ENCODE peak calls at places on chromosomes 13 and 19, in nine cellular contexts. One of them, this sample, is unnamed.

GRCh38 chr13:91351980-91352379 is 4.5 kb downstream of the MIR17HG start:
- DNase-seq in osteoblast: no peak
- DNase-seq in heart right ventricle: no peak
- DNase-seq in lower lobe of right lung: no peak
- DNase-seq in MM.1S: no peak
- DNase-seq in aorta: no peak
- DNase-seq in psoas muscle: no peak
- DNase-seq in caudate nucleus: no peak
- DNase-seq in ovary: no peak
- DNase-seq in this sample: no peak

GRCh38 chr13:73040968-73041580 is 17.7 kb upstream of the KLF5 start:
- DNase-seq in aorta: no peak
- DNase-seq in psoas muscle: no peak
- DNase-seq in ovary: no peak
- DNase-seq in lower lobe of right lung: no peak
- DNase-seq in heart right ventricle: no peak
- DNase-seq in caudate nucleus: no peak
- DNase-seq in osteoblast: no peak
- DNase-seq in MM.1S: no peak
- DNase-seq in this sample: no peak

GRCh38 chr19:35011091-35011689 is 11.1 kb downstream of the GRAMD1A start:
- DNase-seq in osteoblast: peak
- DNase-seq in caudate nucleus: no peak
- DNase-seq in aorta: no peak
- DNase-seq in heart right ventricle: no peak
- DNase-seq in psoas muscle: no peak
- DNase-seq in MM.1S: no peak
- DNase-seq in lower lobe of right lung: no peak
- DNase-seq in ovary: no peak
- DNase-seq in this sample: no peak

GRCh38 chr19:6677495-6677894 is 7.5 kb upstream of the TNFSF14 start:
- DNase-seq in lower lobe of right lung: no peak
- DNase-seq in MM.1S: no peak
- DNase-seq in heart right ventricle: no peak
- DNase-seq in caudate nucleus: no peak
- DNase-seq in psoas muscle: no peak
- DNase-seq in ovary: no peak
- DNase-seq in aorta: no peak
- DNase-seq in osteoblast: no peak
- DNase-seq in this sample: no peak

GRCh38 chr13:26600345-26600761 is 42.9 kb downstream of the WASF3 start:
- DNase-seq in psoas muscle: no peak
- DNase-seq in heart right ventricle: no peak
- DNase-seq in lower lobe of right lung: no peak
- DNase-seq in MM.1S: no peak
- DNase-seq in osteoblast: peak
- DNase-seq in caudate nucleus: no peak
- DNase-seq in ovary: no peak
- DNase-seq in aorta: no peak
- DNase-seq in this sample: no peak

GRCh38 chr19:29804493-29804892 is 7.3 kb upstream of the CCNE1 start:
- DNase-seq in ovary: no peak
- DNase-seq in lower lobe of right lung: peak
- DNase-seq in osteoblast: no peak
- DNase-seq in aorta: peak
- DNase-seq in caudate nucleus: no peak
- DNase-seq in psoas muscle: no peak
- DNase-seq in MM.1S: peak
- DNase-seq in heart right ventricle: no peak
- DNase-seq in this sample: no peak

GRCh38 chr13:45194081-45194939 is 6.5 kb downstream of the KCTD4 start:
- DNase-seq in MM.1S: no peak
- DNase-seq in caudate nucleus: peak
- DNase-seq in ovary: peak
- DNase-seq in lower lobe of right lung: no peak
- DNase-seq in osteoblast: no peak
- DNase-seq in psoas muscle: no peak
- DNase-seq in heart right ventricle: peak
- DNase-seq in aorta: peak
- DNase-seq in this sample: peak

GRCh38 chr19:18245297-18245696 is 19.1 kb upstream of the PDE4C start:
- DNase-seq in osteoblast: no peak
- DNase-seq in heart right ventricle: no peak
- DNase-seq in psoas muscle: no peak
- DNase-seq in lower lobe of right lung: no peak
- DNase-seq in aorta: no peak
- DNase-seq in ovary: no peak
- DNase-seq in caudate nucleus: no peak
- DNase-seq in MM.1S: no peak
- DNase-seq in this sample: no peak

GRCh38 chr13:113113846-113114271 is 8.3 kb downstream of the F7 start:
- DNase-seq in caudate nucleus: no peak
- DNase-seq in MM.1S: no peak
- DNase-seq in osteoblast: peak
- DNase-seq in lower lobe of right lung: peak
- DNase-seq in ovary: no peak
- DNase-seq in psoas muscle: no peak
- DNase-seq in aorta: peak
- DNase-seq in heart right ventricle: no peak
- DNase-seq in this sample: no peak

GRCh38 chr19:48671456-48671995 is 1.3 kb downstream of the NTN5 start:
- DNase-seq in osteoblast: peak
- DNase-seq in heart right ventricle: no peak
- DNase-seq in aorta: no peak
- DNase-seq in ovary: no peak
- DNase-seq in MM.1S: no peak
- DNase-seq in psoas muscle: no peak
- DNase-seq in caudate nucleus: no peak
- DNase-seq in lower lobe of right lung: no peak
- DNase-seq in this sample: no peak

GRCh38 chr13:97267418-97268059 is 45.4 kb downstream of the MBNL2 start:
- DNase-seq in ovary: no peak
- DNase-seq in heart right ventricle: no peak
- DNase-seq in lower lobe of right lung: no peak
- DNase-seq in psoas muscle: no peak
- DNase-seq in MM.1S: no peak
- DNase-seq in caudate nucleus: no peak
- DNase-seq in aorta: no peak
- DNase-seq in osteoblast: peak
- DNase-seq in this sample: no peak

GRCh38 chr13:97266328-97266727 is 44.2 kb downstream of the MBNL2 start:
- DNase-seq in lower lobe of right lung: peak
- DNase-seq in caudate nucleus: no peak
- DNase-seq in ovary: no peak
- DNase-seq in osteoblast: no peak
- DNase-seq in psoas muscle: no peak
- DNase-seq in heart right ventricle: no peak
- DNase-seq in aorta: no peak
- DNase-seq in MM.1S: no peak
- DNase-seq in this sample: no peak

GRCh38 chr13:97264663-97265062 is 42.5 kb downstream of the MBNL2 start:
- DNase-seq in aorta: no peak
- DNase-seq in osteoblast: no peak
- DNase-seq in psoas muscle: no peak
- DNase-seq in ovary: no peak
- DNase-seq in lower lobe of right lung: no peak
- DNase-seq in heart right ventricle: no peak
- DNase-seq in caudate nucleus: no peak
- DNase-seq in MM.1S: no peak
- DNase-seq in this sample: no peak

GRCh38 chr13:97268772-97269171 is 46.6 kb downstream of the MBNL2 start:
- DNase-seq in MM.1S: no peak
- DNase-seq in lower lobe of right lung: no peak
- DNase-seq in heart right ventricle: no peak
- DNase-seq in caudate nucleus: no peak
- DNase-seq in aorta: no peak
- DNase-seq in psoas muscle: no peak
- DNase-seq in ovary: no peak
- DNase-seq in osteoblast: no peak
- DNase-seq in this sample: no peak

DNA sequence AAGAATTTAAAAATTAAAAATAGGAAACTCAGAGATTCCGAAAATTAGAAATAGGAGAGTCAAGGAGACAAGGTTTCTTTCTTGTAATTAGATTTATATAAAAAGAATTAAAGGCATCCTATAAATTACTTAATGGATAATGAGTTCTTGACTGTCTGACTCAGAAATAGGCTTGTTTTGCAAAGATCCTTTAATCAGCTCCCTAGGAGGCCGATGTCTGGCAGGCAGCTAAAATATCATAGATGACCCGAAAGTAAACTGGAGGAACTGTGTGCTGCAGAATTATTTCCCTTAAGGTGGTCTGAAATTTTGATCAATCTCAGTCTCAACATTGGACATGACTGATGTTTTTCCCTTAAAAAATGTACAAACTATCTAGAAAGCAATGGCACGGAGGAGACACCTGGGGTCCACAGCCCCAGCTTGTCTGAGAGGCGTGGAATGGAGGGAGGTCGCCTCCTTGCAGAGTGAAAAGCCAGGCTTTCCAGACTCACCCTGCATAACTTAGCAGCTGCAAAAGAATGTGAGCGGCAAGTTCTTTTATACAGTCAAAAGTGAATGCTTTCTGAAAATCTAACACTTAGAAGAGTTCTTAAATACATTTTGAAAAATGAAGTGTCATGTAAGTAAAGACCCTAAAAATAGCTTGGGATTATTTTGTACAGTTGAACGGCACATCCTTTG is 44.7 kb downstream of the MBNL2 start:
- DNase-seq in aorta: no peak
- DNase-seq in heart right ventricle: no peak
- DNase-seq in ovary: no peak
- DNase-seq in psoas muscle: no peak
- DNase-seq in MM.1S: no peak
- DNase-seq in lower lobe of right lung: no peak
- DNase-seq in osteoblast: no peak
- DNase-seq in caudate nucleus: no peak
- DNase-seq in this sample: no peak
- H3K27ac ChIP-seq in aorta: peak
- H3K27ac ChIP-seq in heart right ventricle: peak
- H3K27ac ChIP-seq in ovary: no peak
- H3K27ac ChIP-seq in psoas muscle: no peak
- H3K27ac ChIP-seq in MM.1S: no peak
- H3K27ac ChIP-seq in lower lobe of right lung: no peak
- H3K27ac ChIP-seq in osteoblast: no peak
- H3K27ac ChIP-seq in caudate nucleus: no peak
- H3K27ac ChIP-seq in this sample: peak

DNA sequence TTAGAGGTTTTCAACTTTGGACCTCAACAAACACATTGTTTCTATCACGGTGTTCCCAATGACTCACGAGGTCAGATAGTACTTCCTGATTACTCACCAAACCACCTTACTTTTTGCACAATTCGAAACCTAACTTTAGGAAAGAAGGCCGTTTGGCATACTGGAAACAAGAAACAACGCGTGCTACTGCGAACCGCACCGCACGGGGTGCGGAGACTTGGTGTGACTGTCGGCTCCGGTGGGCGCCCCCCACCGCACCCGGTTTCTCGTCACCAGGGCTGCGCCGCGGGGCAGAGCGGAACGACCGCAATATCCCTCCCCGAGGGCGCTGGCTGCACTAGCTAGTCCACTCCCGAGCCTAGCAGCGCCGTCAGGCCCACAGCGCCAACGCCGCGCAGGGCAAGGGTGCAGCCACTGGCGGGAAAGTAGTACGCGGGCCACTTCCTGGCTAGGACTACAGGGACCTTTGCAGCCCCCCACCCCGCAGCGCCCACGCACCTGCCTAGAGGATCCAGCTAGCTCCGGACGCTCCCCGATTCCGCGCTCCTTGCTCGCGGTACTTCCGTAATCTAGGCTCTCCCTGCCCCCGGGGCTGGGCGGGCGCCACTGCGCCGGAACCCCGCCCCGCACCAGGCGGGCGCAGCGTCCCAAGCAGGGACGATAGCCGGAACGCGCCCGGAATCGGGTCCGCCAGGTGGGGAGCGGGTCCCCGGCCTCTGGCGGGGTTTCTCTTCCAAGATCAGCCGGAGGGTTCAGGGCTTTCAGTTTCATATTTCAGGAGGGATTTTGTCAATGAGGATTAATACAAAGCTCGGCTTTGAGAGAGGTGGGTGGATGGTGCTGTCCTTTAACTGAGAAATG is at the start of gene PARP4:
- DNase-seq in ovary: peak
- DNase-seq in lower lobe of right lung: peak
- DNase-seq in osteoblast: peak
- DNase-seq in aorta: peak
- DNase-seq in MM.1S: peak
- DNase-seq in psoas muscle: peak
- DNase-seq in heart right ventricle: peak
- DNase-seq in caudate nucleus: peak
- DNase-seq in this sample: peak
- H3K27ac ChIP-seq in ovary: peak
- H3K27ac ChIP-seq in lower lobe of right lung: peak
- H3K27ac ChIP-seq in osteoblast: peak
- H3K27ac ChIP-seq in aorta: peak
- H3K27ac ChIP-seq in MM.1S: peak
- H3K27ac ChIP-seq in psoas muscle: peak
- H3K27ac ChIP-seq in heart right ventricle: peak
- H3K27ac ChIP-seq in caudate nucleus: peak
- H3K27ac ChIP-seq in this sample: peak

DNA sequence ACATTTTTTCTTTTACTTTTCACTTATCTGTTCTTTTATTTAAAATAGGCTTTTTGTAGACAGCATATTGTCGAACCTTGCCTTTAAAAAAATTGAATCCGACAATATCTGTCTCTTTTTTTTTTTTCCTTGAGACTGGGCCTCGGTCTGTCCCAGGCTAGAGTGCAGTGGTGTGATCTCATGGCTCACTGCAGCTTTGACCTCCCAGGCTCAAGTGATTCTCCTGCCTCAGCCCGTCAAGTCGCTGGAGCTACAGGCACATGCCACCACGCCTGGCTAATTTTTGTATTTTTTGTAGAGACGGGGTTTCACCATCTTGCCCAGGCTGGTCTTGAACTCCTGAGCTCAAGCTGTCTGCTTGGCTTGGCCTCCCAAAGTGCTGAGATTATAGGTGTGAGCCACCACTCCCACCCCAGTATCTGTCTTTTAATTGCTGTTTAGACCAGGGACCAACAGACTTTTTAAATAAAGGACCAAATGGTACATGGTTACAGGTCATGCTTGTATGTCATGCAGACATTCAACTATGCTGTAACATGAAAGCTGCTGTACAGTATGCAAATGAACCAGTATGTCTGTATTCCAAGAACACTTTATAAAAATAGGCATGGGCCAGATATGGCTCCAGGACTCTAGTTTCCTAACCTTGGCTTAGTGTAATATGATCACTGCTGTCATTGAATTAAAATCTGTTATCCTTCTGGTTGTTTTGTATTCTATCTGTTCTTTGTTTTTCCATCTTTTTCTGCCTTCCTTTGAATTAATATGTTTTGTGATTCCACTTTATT is 80.3 kb downstream of the GJA3 start:
- DNase-seq in aorta: no peak
- DNase-seq in ovary: no peak
- DNase-seq in lower lobe of right lung: no peak
- DNase-seq in caudate nucleus: no peak
- DNase-seq in MM.1S: no peak
- DNase-seq in osteoblast: no peak
- DNase-seq in psoas muscle: no peak
- DNase-seq in heart right ventricle: no peak
- DNase-seq in this sample: no peak
- H3K27ac ChIP-seq in aorta: no peak
- H3K27ac ChIP-seq in ovary: no peak
- H3K27ac ChIP-seq in lower lobe of right lung: no peak
- H3K27ac ChIP-seq in caudate nucleus: no peak
- H3K27ac ChIP-seq in MM.1S: no peak
- H3K27ac ChIP-seq in osteoblast: no peak
- H3K27ac ChIP-seq in psoas muscle: no peak
- H3K27ac ChIP-seq in heart right ventricle: peak
- H3K27ac ChIP-seq in this sample: no peak

GRCh38 chr13:23778007-23778687 is 111.1 kb downstream of the MIPEP start:
- DNase-seq in ovary: no peak
- DNase-seq in psoas muscle: no peak
- DNase-seq in heart right ventricle: no peak
- DNase-seq in osteoblast: no peak
- DNase-seq in aorta: no peak
- DNase-seq in MM.1S: no peak
- DNase-seq in lower lobe of right lung: no peak
- DNase-seq in caudate nucleus: no peak
- DNase-seq in this sample: no peak
- H3K27ac ChIP-seq in ovary: no peak
- H3K27ac ChIP-seq in psoas muscle: no peak
- H3K27ac ChIP-seq in heart right ventricle: no peak
- H3K27ac ChIP-seq in osteoblast: no peak
- H3K27ac ChIP-seq in aorta: no peak
- H3K27ac ChIP-seq in MM.1S: no peak
- H3K27ac ChIP-seq in lower lobe of right lung: peak
- H3K27ac ChIP-seq in caudate nucleus: no peak
- H3K27ac ChIP-seq in this sample: no peak